ENCODE peak calls at places on chromosome 17, in four cellular contexts. One of them, this sample, is unnamed.

GRCh38 chr17:75773808-75774470 is 8.9 kb upstream of the GALK1 start:
- DNase-seq in stimulated activated CD8-positive, alpha-beta memory T cell treated with anti-CD3 and anti-CD28 coated beads, Interleukin-4, amount 100 ng/mL, for 4 hours: no peak
- DNase-seq in kidney glomerular epithelial cell: no peak
- DNase-seq in MCF 10A: no peak
- DNase-seq in this sample: no peak

GRCh38 chr17:27929990-27930389 is 36.8 kb upstream of the LYRM9 start:
- DNase-seq in kidney glomerular epithelial cell: peak
- DNase-seq in MCF 10A: no peak
- DNase-seq in stimulated activated CD8-positive, alpha-beta memory T cell treated with anti-CD3 and anti-CD28 coated beads, Interleukin-4, amount 100 ng/mL, for 4 hours: no peak
- DNase-seq in this sample: no peak

GRCh38 chr17:44992242-44992939 is 24.3 kb upstream of the C1QL1 start:
- DNase-seq in MCF 10A: no peak
- DNase-seq in kidney glomerular epithelial cell: no peak
- DNase-seq in stimulated activated CD8-positive, alpha-beta memory T cell treated with anti-CD3 and anti-CD28 coated beads, Interleukin-4, amount 100 ng/mL, for 4 hours: no peak
- DNase-seq in this sample: no peak

GRCh38 chr17:81556175-81556691 is 4.1 kb upstream of the FAAP100 start:
- DNase-seq in MCF 10A: peak
- DNase-seq in stimulated activated CD8-positive, alpha-beta memory T cell treated with anti-CD3 and anti-CD28 coated beads, Interleukin-4, amount 100 ng/mL, for 4 hours: no peak
- DNase-seq in kidney glomerular epithelial cell: peak
- DNase-seq in this sample: peak

GRCh38 chr17:47707056-47707791 is 13.3 kb downstream of the TBKBP1 start:
- DNase-seq in kidney glomerular epithelial cell: no peak
- DNase-seq in stimulated activated CD8-positive, alpha-beta memory T cell treated with anti-CD3 and anti-CD28 coated beads, Interleukin-4, amount 100 ng/mL, for 4 hours: no peak
- DNase-seq in MCF 10A: no peak
- DNase-seq in this sample: peak

GRCh38 chr17:68344701-68345136 is 53.4 kb downstream of the ARSG start:
- DNase-seq in MCF 10A: no peak
- DNase-seq in kidney glomerular epithelial cell: peak
- DNase-seq in stimulated activated CD8-positive, alpha-beta memory T cell treated with anti-CD3 and anti-CD28 coated beads, Interleukin-4, amount 100 ng/mL, for 4 hours: peak
- DNase-seq in this sample: no peak

GRCh38 chr17:57949649-57950048 is 5.6 kb downstream of the CUEDC1 start:
- DNase-seq in stimulated activated CD8-positive, alpha-beta memory T cell treated with anti-CD3 and anti-CD28 coated beads, Interleukin-4, amount 100 ng/mL, for 4 hours: no peak
- DNase-seq in MCF 10A: peak
- DNase-seq in kidney glomerular epithelial cell: no peak
- DNase-seq in this sample: peak

GRCh38 chr17:17395246-17395802 is 81.5 kb upstream of the MED9 start:
- DNase-seq in MCF 10A: no peak
- DNase-seq in stimulated activated CD8-positive, alpha-beta memory T cell treated with anti-CD3 and anti-CD28 coated beads, Interleukin-4, amount 100 ng/mL, for 4 hours: no peak
- DNase-seq in kidney glomerular epithelial cell: no peak
- DNase-seq in this sample: no peak

GRCh38 chr17:35715416-35715815 is 16.0 kb upstream of the RASL10B start:
- DNase-seq in MCF 10A: no peak
- DNase-seq in kidney glomerular epithelial cell: no peak
- DNase-seq in stimulated activated CD8-positive, alpha-beta memory T cell treated with anti-CD3 and anti-CD28 coated beads, Interleukin-4, amount 100 ng/mL, for 4 hours: no peak
- DNase-seq in this sample: no peak

GRCh38 chr17:65104973-65105372 is 32.2 kb upstream of the RGS9 start:
- DNase-seq in MCF 10A: no peak
- DNase-seq in kidney glomerular epithelial cell: no peak
- DNase-seq in stimulated activated CD8-positive, alpha-beta memory T cell treated with anti-CD3 and anti-CD28 coated beads, Interleukin-4, amount 100 ng/mL, for 4 hours: no peak
- DNase-seq in this sample: no peak

GRCh38 chr17:21289902-21290571 is 5.5 kb downstream of the MAP2K3 start:
- DNase-seq in MCF 10A: no peak
- DNase-seq in stimulated activated CD8-positive, alpha-beta memory T cell treated with anti-CD3 and anti-CD28 coated beads, Interleukin-4, amount 100 ng/mL, for 4 hours: no peak
- DNase-seq in kidney glomerular epithelial cell: no peak
- DNase-seq in this sample: no peak

GRCh38 chr17:18964550-18964949 is 12.6 kb downstream of the SLC5A10 start:
- DNase-seq in stimulated activated CD8-positive, alpha-beta memory T cell treated with anti-CD3 and anti-CD28 coated beads, Interleukin-4, amount 100 ng/mL, for 4 hours: no peak
- DNase-seq in kidney glomerular epithelial cell: no peak
- DNase-seq in MCF 10A: no peak
- DNase-seq in this sample: no peak

GRCh38 chr17:38572665-38573365 is 32.9 kb downstream of the SRCIN1 start:
- DNase-seq in kidney glomerular epithelial cell: no peak
- DNase-seq in stimulated activated CD8-positive, alpha-beta memory T cell treated with anti-CD3 and anti-CD28 coated beads, Interleukin-4, amount 100 ng/mL, for 4 hours: no peak
- DNase-seq in MCF 10A: no peak
- DNase-seq in this sample: no peak

GRCh38 chr17:55576237-55576998 is 65.2 kb upstream of the SMIM36 start:
- DNase-seq in kidney glomerular epithelial cell: peak
- DNase-seq in MCF 10A: peak
- DNase-seq in stimulated activated CD8-positive, alpha-beta memory T cell treated with anti-CD3 and anti-CD28 coated beads, Interleukin-4, amount 100 ng/mL, for 4 hours: no peak
- DNase-seq in this sample: peak

This sample was measured in LHCN-M2.